ENCODE peak calls at places on chromosome X, in eight cellular contexts. One of them, this sample, is unnamed.

GRCh38 chrX:94107981-94108380 is 434.0 kb downstream of the FAM133A start:
- DNase-seq in fibroblast of lung: no peak
- DNase-seq in mucosa of descending colon: no peak
- DNase-seq in fibroblast of pulmonary artery: no peak
- DNase-seq in BJ: no peak
- DNase-seq in suprapubic skin: no peak
- DNase-seq in brain microvascular endothelial cell: no peak
- DNase-seq in MCF 10A: no peak
- DNase-seq in this sample: no peak

GRCh38 chrX:2145672-2146412 is 354.9 kb downstream of the DHRSX start:
- DNase-seq in fibroblast of lung: no peak
- DNase-seq in fibroblast of pulmonary artery: no peak
- DNase-seq in suprapubic skin: no peak
- DNase-seq in brain microvascular endothelial cell: peak; percentile 6
- DNase-seq in MCF 10A: no peak
- DNase-seq in BJ: no peak
- DNase-seq in mucosa of descending colon: no peak
- DNase-seq in this sample: peak; percentile 46

GRCh38 chrX:47796433-47796906 is 40.2 kb upstream of the ZNF81 start:
- DNase-seq in suprapubic skin: no peak
- DNase-seq in BJ: peak; percentile 9
- DNase-seq in MCF 10A: peak; percentile 55
- DNase-seq in brain microvascular endothelial cell: peak; percentile 81
- DNase-seq in mucosa of descending colon: no peak
- DNase-seq in fibroblast of pulmonary artery: peak; percentile 76
- DNase-seq in fibroblast of lung: peak; percentile 60
- DNase-seq in this sample: no peak

GRCh38 chrX:39969099-39969825 is 128.5 kb downstream of the BCOR start:
- DNase-seq in brain microvascular endothelial cell: no peak
- DNase-seq in fibroblast of lung: no peak
- DNase-seq in fibroblast of pulmonary artery: no peak
- DNase-seq in MCF 10A: no peak
- DNase-seq in mucosa of descending colon: no peak
- DNase-seq in BJ: no peak
- DNase-seq in suprapubic skin: no peak
- DNase-seq in this sample: peak; percentile 56

GRCh38 chrX:96994088-96994487 is 110.4 kb downstream of the RPA4 start:
- DNase-seq in fibroblast of lung: no peak
- DNase-seq in suprapubic skin: no peak
- DNase-seq in brain microvascular endothelial cell: no peak
- DNase-seq in BJ: no peak
- DNase-seq in fibroblast of pulmonary artery: no peak
- DNase-seq in mucosa of descending colon: no peak
- DNase-seq in MCF 10A: no peak
- DNase-seq in this sample: no peak

GRCh38 chrX:55908685-55909212 is 191.2 kb downstream of the RRAGB start:
- DNase-seq in fibroblast of lung: peak; percentile 8
- DNase-seq in suprapubic skin: no peak
- DNase-seq in brain microvascular endothelial cell: no peak
- DNase-seq in fibroblast of pulmonary artery: peak; percentile 4
- DNase-seq in BJ: no peak
- DNase-seq in MCF 10A: peak; percentile 10
- DNase-seq in mucosa of descending colon: peak; percentile 51
- DNase-seq in this sample: no peak

GRCh38 chrX:84046403-84046984 is 141.5 kb downstream of the RPS6KA6 start:
- DNase-seq in suprapubic skin: peak; percentile 56
- DNase-seq in mucosa of descending colon: no peak
- DNase-seq in MCF 10A: peak; percentile 48
- DNase-seq in fibroblast of pulmonary artery: peak; percentile 37
- DNase-seq in brain microvascular endothelial cell: no peak
- DNase-seq in fibroblast of lung: peak; percentile 39
- DNase-seq in BJ: no peak
- DNase-seq in this sample: peak; percentile 17

GRCh38 chrX:20026278-20026677 is 35.4 kb upstream of the BCLAF3 start:
- DNase-seq in fibroblast of lung: peak; percentile 47
- DNase-seq in MCF 10A: peak; percentile 5
- DNase-seq in BJ: no peak
- DNase-seq in fibroblast of pulmonary artery: peak; percentile 24
- DNase-seq in mucosa of descending colon: no peak
- DNase-seq in suprapubic skin: no peak
- DNase-seq in brain microvascular endothelial cell: peak; percentile 2
- DNase-seq in this sample: peak; percentile 20

DNA sequence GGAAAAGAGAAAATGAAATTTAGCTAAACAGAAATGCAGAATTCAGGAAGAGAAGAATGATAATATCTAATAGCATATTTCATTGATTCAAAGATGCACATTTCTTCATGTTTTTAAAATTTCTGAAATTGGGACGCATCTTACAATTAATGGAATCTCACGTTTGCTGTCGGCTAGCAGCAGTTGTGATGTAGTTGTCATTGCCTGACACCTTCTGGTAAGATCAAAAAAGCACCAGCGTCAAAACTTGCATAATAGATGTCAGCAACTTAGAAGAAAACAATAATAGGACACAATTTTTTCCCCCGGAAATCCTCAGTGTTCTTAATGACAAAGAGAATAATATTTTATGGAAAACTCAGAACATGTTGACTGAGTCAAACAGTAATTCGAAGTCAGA is 29.8 kb upstream of the SLC7A3 start:
- DNase-seq in fibroblast of lung: no peak
- DNase-seq in suprapubic skin: no peak
- DNase-seq in brain microvascular endothelial cell: no peak
- DNase-seq in fibroblast of pulmonary artery: peak; percentile 6
- DNase-seq in mucosa of descending colon: no peak
- DNase-seq in MCF 10A: peak; percentile 33
- DNase-seq in BJ: no peak
- DNase-seq in this sample: peak; percentile 35
- TF ChIP-seq CTCF in fibroblast of lung: no peak
- TF ChIP-seq CTCF in suprapubic skin: no peak
- TF ChIP-seq CTCF in brain microvascular endothelial cell: no peak
- TF ChIP-seq CTCF in fibroblast of pulmonary artery: no peak
- TF ChIP-seq CTCF in mucosa of descending colon: no peak
- TF ChIP-seq CTCF in MCF 10A: peak; percentile 24
- TF ChIP-seq CTCF in BJ: no peak
- TF ChIP-seq CTCF in this sample: peak; percentile 49

DNA sequence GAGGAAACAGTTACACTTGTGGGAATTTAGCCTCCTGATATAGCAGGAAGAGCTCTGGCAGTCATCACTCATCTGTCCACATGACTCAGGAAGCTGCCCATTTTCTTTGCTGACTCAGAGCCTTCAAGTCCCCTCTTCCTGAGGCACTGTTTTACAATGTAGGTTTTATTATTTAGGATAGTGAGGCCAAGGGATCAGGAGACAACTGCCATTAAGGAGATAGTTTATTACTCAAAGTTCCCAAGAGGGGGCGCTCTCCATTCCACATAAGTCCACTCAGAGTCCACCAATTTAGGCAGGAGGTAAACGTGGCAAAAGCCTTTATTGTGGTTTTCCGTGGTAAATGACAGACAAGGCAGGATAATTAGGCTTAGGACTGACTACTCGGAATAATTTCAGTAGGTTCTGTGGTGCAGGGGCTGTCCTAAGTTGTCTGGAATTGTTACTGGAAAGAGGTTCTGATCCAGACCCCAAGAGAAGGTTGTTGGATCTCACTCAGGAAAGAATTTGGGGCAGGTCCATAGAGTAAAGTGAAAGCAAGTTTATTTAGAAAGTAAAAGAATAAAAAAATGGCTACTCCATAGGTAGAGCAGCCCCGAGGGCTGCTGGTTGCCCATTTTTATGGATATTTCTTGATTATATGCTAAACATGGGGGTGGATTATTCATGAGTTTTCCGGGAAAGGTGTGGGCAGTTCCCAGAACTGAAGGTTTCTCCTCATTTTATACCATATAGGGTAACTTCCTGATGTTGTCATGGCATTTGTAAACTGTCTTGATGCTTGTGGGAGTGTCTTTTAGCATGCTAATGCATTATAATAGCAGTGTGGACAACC is 96.0 kb upstream of the RAB40AL start:
- DNase-seq in suprapubic skin: no peak
- DNase-seq in fibroblast of lung: peak; percentile 22
- DNase-seq in MCF 10A: peak; percentile 13
- DNase-seq in brain microvascular endothelial cell: peak; percentile 8
- DNase-seq in BJ: no peak
- DNase-seq in fibroblast of pulmonary artery: peak; percentile 31
- DNase-seq in mucosa of descending colon: no peak
- DNase-seq in this sample: peak; percentile 63
- TF ChIP-seq CTCF in suprapubic skin: no peak
- TF ChIP-seq CTCF in fibroblast of lung: peak; percentile 26
- TF ChIP-seq CTCF in MCF 10A: no peak
- TF ChIP-seq CTCF in brain microvascular endothelial cell: peak; percentile 52
- TF ChIP-seq CTCF in BJ: no peak
- TF ChIP-seq CTCF in fibroblast of pulmonary artery: peak; percentile 28
- TF ChIP-seq CTCF in mucosa of descending colon: no peak
- TF ChIP-seq CTCF in this sample: peak; percentile 61

GRCh38 chrX:132227383-132228112 is 8.3 kb upstream of the RAP2C start:
- DNase-seq in fibroblast of lung: peak; percentile 59
- DNase-seq in mucosa of descending colon: no peak
- DNase-seq in suprapubic skin: no peak
- DNase-seq in BJ: no peak
- DNase-seq in fibroblast of pulmonary artery: no peak
- DNase-seq in brain microvascular endothelial cell: no peak
- DNase-seq in MCF 10A: peak; percentile 56
- DNase-seq in this sample: no peak

GRCh38 chrX:132231587-132231986 is 12.3 kb upstream of the RAP2C start:
- DNase-seq in fibroblast of pulmonary artery: no peak
- DNase-seq in brain microvascular endothelial cell: no peak
- DNase-seq in MCF 10A: no peak
- DNase-seq in fibroblast of lung: no peak
- DNase-seq in suprapubic skin: no peak
- DNase-seq in BJ: no peak
- DNase-seq in mucosa of descending colon: no peak
- DNase-seq in this sample: no peak

GRCh38 chrX:132226169-132226568 is 6.9 kb upstream of the RAP2C start:
- DNase-seq in brain microvascular endothelial cell: no peak
- DNase-seq in suprapubic skin: no peak
- DNase-seq in fibroblast of lung: peak; percentile 38
- DNase-seq in BJ: no peak
- DNase-seq in MCF 10A: no peak
- DNase-seq in mucosa of descending colon: no peak
- DNase-seq in fibroblast of pulmonary artery: no peak
- DNase-seq in this sample: peak; percentile 23
- TF ChIP-seq CTCF in brain microvascular endothelial cell: peak; percentile 40
- TF ChIP-seq CTCF in suprapubic skin: no peak
- TF ChIP-seq CTCF in fibroblast of lung: peak; percentile 40
- TF ChIP-seq CTCF in BJ: peak; percentile 36
- TF ChIP-seq CTCF in MCF 10A: peak; percentile 38
- TF ChIP-seq CTCF in mucosa of descending colon: no peak
- TF ChIP-seq CTCF in fibroblast of pulmonary artery: peak; percentile 37
- TF ChIP-seq CTCF in this sample: peak; percentile 59

DNA sequence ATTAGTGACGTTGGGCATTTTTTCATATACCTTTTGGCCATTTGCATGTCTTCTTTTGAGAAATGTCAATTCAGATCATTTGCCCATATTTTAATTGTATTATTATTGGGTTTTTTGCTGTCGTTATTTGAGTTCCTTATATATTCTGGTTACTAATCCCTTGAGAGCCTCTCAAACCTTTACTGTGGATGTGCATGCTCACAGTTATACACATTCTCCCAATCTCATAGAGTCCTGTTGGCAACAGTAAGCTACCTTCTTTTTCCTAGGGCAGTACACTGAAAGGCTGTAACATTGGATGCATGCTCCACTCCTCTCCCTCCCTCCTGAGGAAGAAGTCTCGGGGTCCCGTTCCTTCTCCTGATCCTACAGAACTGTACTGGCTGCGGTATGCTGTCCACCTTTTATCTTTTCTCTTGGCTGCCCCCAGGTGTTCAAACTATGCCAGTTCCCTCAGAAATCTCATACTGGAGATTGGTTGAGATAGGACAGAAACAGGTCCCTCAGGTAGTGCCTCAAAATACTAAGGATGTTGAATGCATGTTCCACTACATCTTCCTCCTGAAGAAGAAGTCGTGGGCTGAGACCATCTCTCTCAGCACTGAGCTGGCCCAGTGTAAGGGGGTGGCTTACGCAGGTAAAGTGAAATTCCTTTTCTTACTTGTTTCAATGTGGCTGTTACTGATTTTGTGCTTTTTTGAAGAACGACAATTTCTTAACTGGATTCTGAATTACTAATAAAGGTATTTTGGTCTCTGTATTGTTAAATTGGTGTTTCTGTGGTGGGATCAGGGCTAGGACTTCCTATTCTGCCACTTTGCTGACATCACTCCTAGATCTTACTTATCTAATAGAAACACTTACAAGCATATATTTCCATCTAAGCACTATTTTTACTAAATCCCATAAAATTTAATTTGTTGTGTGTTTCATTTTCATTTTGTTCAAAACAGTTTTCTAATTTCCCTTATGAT is 145.4 kb upstream of the HUWE1 start:
- DNase-seq in brain microvascular endothelial cell: peak; percentile 24
- DNase-seq in BJ: no peak
- DNase-seq in MCF 10A: peak; percentile 66
- DNase-seq in mucosa of descending colon: no peak
- DNase-seq in fibroblast of lung: peak; percentile 21
- DNase-seq in suprapubic skin: no peak
- DNase-seq in fibroblast of pulmonary artery: peak; percentile 29
- DNase-seq in this sample: peak; percentile 50
- TF ChIP-seq CTCF in brain microvascular endothelial cell: peak; percentile 63
- TF ChIP-seq CTCF in BJ: peak; percentile 44
- TF ChIP-seq CTCF in MCF 10A: peak; percentile 64
- TF ChIP-seq CTCF in mucosa of descending colon: no peak
- TF ChIP-seq CTCF in fibroblast of lung: peak; percentile 23
- TF ChIP-seq CTCF in suprapubic skin: no peak
- TF ChIP-seq CTCF in fibroblast of pulmonary artery: peak; percentile 48
- TF ChIP-seq CTCF in this sample: peak; percentile 59

GRCh38 chrX:16114640-16115039 is 8.7 kb upstream of the GRPR start:
- DNase-seq in brain microvascular endothelial cell: peak; percentile 81
- DNase-seq in suprapubic skin: no peak
- DNase-seq in BJ: peak; percentile 6
- DNase-seq in fibroblast of lung: peak; percentile 69
- DNase-seq in fibroblast of pulmonary artery: peak; percentile 28
- DNase-seq in mucosa of descending colon: no peak
- DNase-seq in MCF 10A: peak; percentile 22
- DNase-seq in this sample: peak; percentile 23

GRCh38 chrX:16113978-16114554 is 9.3 kb upstream of the GRPR start:
- DNase-seq in MCF 10A: no peak
- DNase-seq in fibroblast of lung: no peak
- DNase-seq in suprapubic skin: no peak
- DNase-seq in mucosa of descending colon: no peak
- DNase-seq in brain microvascular endothelial cell: no peak
- DNase-seq in fibroblast of pulmonary artery: no peak
- DNase-seq in BJ: no peak
- DNase-seq in this sample: no peak

DNA sequence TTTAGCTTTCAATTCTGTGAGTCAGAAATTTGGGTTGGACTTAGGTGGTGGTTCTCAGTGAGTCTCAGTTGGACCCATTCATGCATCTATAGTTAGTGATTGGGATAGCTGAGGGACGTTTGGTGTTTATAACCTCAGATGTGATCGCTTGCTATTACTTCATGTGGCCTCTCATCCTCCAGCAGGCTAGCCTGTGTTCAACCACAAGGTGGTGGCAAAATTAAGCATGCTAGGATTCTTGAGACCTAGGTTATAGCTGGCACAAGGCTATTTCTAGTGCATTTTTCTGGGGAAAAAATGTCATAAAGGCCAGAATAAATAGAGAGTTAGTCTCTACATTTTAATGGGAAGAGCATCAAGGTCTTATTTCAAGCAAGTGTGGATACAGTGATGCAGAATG is 10.9 kb upstream of the GRPR start:
- DNase-seq in suprapubic skin: no peak
- DNase-seq in fibroblast of pulmonary artery: no peak
- DNase-seq in brain microvascular endothelial cell: no peak
- DNase-seq in mucosa of descending colon: no peak
- DNase-seq in BJ: no peak
- DNase-seq in MCF 10A: no peak
- DNase-seq in fibroblast of lung: no peak
- DNase-seq in this sample: no peak
- TF ChIP-seq CTCF in suprapubic skin: no peak
- TF ChIP-seq CTCF in fibroblast of pulmonary artery: no peak
- TF ChIP-seq CTCF in brain microvascular endothelial cell: peak; percentile 37
- TF ChIP-seq CTCF in mucosa of descending colon: no peak
- TF ChIP-seq CTCF in BJ: peak; percentile 14
- TF ChIP-seq CTCF in MCF 10A: no peak
- TF ChIP-seq CTCF in fibroblast of lung: no peak
- TF ChIP-seq CTCF in this sample: no peak

GRCh38 chrX:6292599-6292998 is 63.9 kb upstream of the NLGN4X start:
- DNase-seq in MCF 10A: no peak
- DNase-seq in suprapubic skin: no peak
- DNase-seq in fibroblast of pulmonary artery: no peak
- DNase-seq in BJ: no peak
- DNase-seq in fibroblast of lung: no peak
- DNase-seq in brain microvascular endothelial cell: no peak
- DNase-seq in mucosa of descending colon: no peak
- DNase-seq in this sample: no peak
- TF ChIP-seq CTCF in MCF 10A: no peak
- TF ChIP-seq CTCF in suprapubic skin: no peak
- TF ChIP-seq CTCF in fibroblast of pulmonary artery: no peak
- TF ChIP-seq CTCF in BJ: no peak
- TF ChIP-seq CTCF in fibroblast of lung: no peak
- TF ChIP-seq CTCF in brain microvascular endothelial cell: no peak
- TF ChIP-seq CTCF in mucosa of descending colon: no peak
- TF ChIP-seq CTCF in this sample: peak; percentile 35

This sample was measured in A673.